ENCODE peak calls at places on chromosome 10, in five cellular contexts. O is stimulated activated CD8-positive, alpha-beta memory T cell treated with anti-CD3 and anti-CD28 coated beads, Interleukin-2, amount 100 ng/mL, for 1 hour; S is IMR-90; P is foreskin fibroblast; F is endothelial cell. D is an unnamed sample.
A peak's percentile ranks its signal among the peaks of the same experiment; 100 is the strongest.

GRCh38 chr10:74988787-74989574 is 122.5 kb upstream of the SAMD8 start:
- DNase-seq in O (no peak), S (no peak), P (no peak), F (no peak), D (no peak)

GRCh38 chr10:123633106-123633505 is 33.0 kb upstream of the GPR26 start:
- DNase-seq in O (no peak), S (no peak), P (no peak), F (no peak), D (no peak)

GRCh38 chr10:100828744-100829102 is 83.3 kb downstream of the PAX2 start:
- DNase-seq in O (no peak), S (no peak), P (no peak), F (no peak), D (no peak)

GRCh38 chr10:126227762-126228134 is 160.5 kb downstream of the ADAM12 start:
- DNase-seq in O (no peak), S (peak; percentile 75), P (peak; percentile 92), F (no peak), D (no peak)

GRCh38 chr10:111347386-111348005 is 270.7 kb downstream of the ADRA2A start:
- DNase-seq in O (no peak), S (no peak), P (no peak), F (peak; percentile 5), D (no peak)

GRCh38 chr10:128001886-128002285 is 95.0 kb downstream of the PTPRE start:
- DNase-seq in O (no peak), S (no peak), P (no peak), F (no peak), D (no peak)

GRCh38 chr10:128140425-128140824 is 14.2 kb upstream of the MKI67 start:
- DNase-seq in O (no peak), S (no peak), P (no peak), F (no peak), D (no peak)

GRCh38 chr10:74262856-74263255 is 111.8 kb downstream of the ADK start:
- DNase-seq in O (no peak), S (no peak), P (no peak), F (no peak), D (no peak)

GRCh38 chr10:27611209-27611608 is 107.1 kb downstream of the RAB18 start:
- DNase-seq in O (no peak), S (peak; percentile 85), P (peak; percentile 86), F (no peak), D (no peak)

GRCh38 chr10:23157691-23158369 is 34.3 kb upstream of the PTF1A start:
- DNase-seq in O (no peak), S (peak; percentile 39), P (peak; percentile 44), F (no peak), D (peak; percentile 34)

GRCh38 chr10:34161948-34162347 is 653.1 kb downstream of the PARD3 start:
- DNase-seq in O (no peak), S (no peak), P (no peak), F (no peak), D (no peak)

GRCh38 chr10:97771055-97771811 is 566 bp downstream of the SFRP5 start:
- DNase-seq in O (no peak), S (peak; percentile 15), P (peak; percentile 57), F (peak; percentile 34), D (peak; percentile 71)

GRCh38 chr10:77960829-77961329 is 34.3 kb upstream of the DLG5 start:
- DNase-seq in O (no peak), S (no peak), P (no peak), F (no peak), D (no peak)

GRCh38 chr10:114520453-114520852 is 116.2 kb upstream of the AFAP1L2 start:
- DNase-seq in O (no peak), S (peak; percentile 92), P (peak; percentile 85), F (no peak), D (peak; percentile 90)

GRCh38 chr10:101568054-101568745 is 19.9 kb downstream of the POLL start:
- DNase-seq in O (no peak), S (no peak), P (no peak), F (no peak), D (no peak)

GRCh38 chr10:44830022-44830421 is 81.1 kb upstream of the TMEM72 start:
- DNase-seq in O (no peak), S (peak; percentile 74), P (peak; percentile 71), F (no peak), D (no peak)

GRCh38 chr10:17606547-17607040 is 10.6 kb downstream of the HACD1 start:
- DNase-seq in O (no peak), S (no peak), P (no peak), F (no peak), D (no peak)

GRCh38 chr10:113665806-113666354 is 2.0 kb upstream of the NRAP start:
- DNase-seq in O (no peak), S (peak; percentile 93), P (peak; percentile 85), F (no peak), D (no peak)

GRCh38 chr10:3173173-3173878 is 744 bp upstream of the PITRM1 start:
- DNase-seq in O (no peak), S (no peak), P (no peak), F (no peak), D (peak; percentile 90)

GRCh38 chr10:15793664-15794063 is 66.6 kb downstream of the MINDY3 start:
- DNase-seq in O (no peak), S (no peak), P (no peak), F (no peak), D (no peak)

GRCh38 chr10:88841316-88842111 is 10.1 kb downstream of the ANKRD22 start:
- DNase-seq in O (no peak), S (no peak), P (no peak), F (no peak), D (no peak)

GRCh38 chr10:101446071-101446470 is 92.1 kb downstream of the BTRC start:
- DNase-seq in O (no peak), S (no peak), P (no peak), F (no peak), D (no peak)

GRCh38 chr10:116270691-116271592 is 2.1 kb downstream of the GFRA1 start:
- DNase-seq in O (no peak), S (peak; percentile 4), P (peak; percentile 55), F (peak; percentile 33), D (no peak)

GRCh38 chr10:26755443-26755903 is 58.0 kb downstream of the PDSS1 start:
- DNase-seq in O (no peak), S (peak; percentile 65), P (peak; percentile 48), F (no peak), D (no peak)

GRCh38 chr10:125661942-125662515 is 20.9 kb downstream of the TEX36 start:
- DNase-seq in O (no peak), S (peak; percentile 55), P (peak; percentile 94), F (no peak), D (peak; percentile 61)

GRCh38 chr10:100650693-100651092 is 94.7 kb upstream of the PAX2 start:
- DNase-seq in O (no peak), S (no peak), P (no peak), F (no peak), D (no peak)

GRCh38 chr10:35574924-35575352 is 30.2 kb upstream of the GJD4 start:
- DNase-seq in O (no peak), S (peak; percentile 98), P (peak; percentile 50), F (peak; percentile 28), D (no peak)

D was measured in A549.